ENCODE peak calls at places on chromosomes 4 and X, in seven cellular contexts. J is Calu3; D is activated T-helper 1 cell treated with anti-CD3 and anti-CD28 coated beads, Interleukin-12 subunit alpha, Interleukin-12 subunit beta, Interleukin-2, Interleukin-4 antibody, amounts not matched to agents 30 ng/mL and 10 ng/mL and 1 ng/mL, durations not matched to agents 14 hours and 24 hours and 36 hours; Z is H4; W is CD8-positive, alpha-beta memory T cell; C is activated CD8-positive, alpha-beta T cell treated with anti-CD3 and anti-CD28 coated beads for 36 hours; T is NCI-H1417. N is an unnamed sample.

GRCh38 chr4:38867478-38868054 is at the start of gene FAM114A1:
- DNase-seq in D (peak), C (peak), J (peak), W (no peak), T (peak), Z (peak), N (no peak)

GRCh38 chrX:15820106-15821073 is 30.1 kb downstream of the ZRSR2 start:
- DNase-seq in J (no peak), T (no peak), W (no peak), D (no peak), C (peak), Z (peak), N (no peak)

GRCh38 chr4:36328130-36328529 is 46.7 kb downstream of the DTHD1 start:
- DNase-seq in J (no peak), C (no peak), Z (no peak), T (no peak), D (no peak), W (no peak), N (no peak)

GRCh38 chr4:22410645-22411247 is 105.1 kb downstream of the ADGRA3 start:
- DNase-seq in T (peak), D (no peak), Z (peak), J (no peak), W (no peak), C (no peak), N (no peak)

GRCh38 chrX:6021316-6022091 is 207.2 kb downstream of the NLGN4X start:
- DNase-seq in J (peak), T (peak), Z (peak), W (no peak), C (peak), D (no peak), N (peak)

GRCh38 chr4:175614880-175615279 is 197.2 kb downstream of the GPM6A start:
- DNase-seq in T (no peak), Z (no peak), W (no peak), J (peak), D (no peak), C (no peak), N (no peak)

GRCh38 chr4:157713342-157713741 is 459.5 kb downstream of the GASK1B start:
- DNase-seq in D (no peak), Z (peak), W (no peak), J (no peak), T (peak), C (no peak), N (peak)

GRCh38 chr4:123649644-123650356 is 253.2 kb downstream of the SPRY1 start:
- DNase-seq in D (no peak), T (peak), Z (peak), C (no peak), W (no peak), J (peak), N (no peak)